ENCODE peak calls at places on chromosomes 16 and 17, in ten cellular contexts. L is H1, K is stomach, R is transverse colon, I is SK-N-SH, Z is HCT116, T is GM12892, O is sigmoid colon, C is GM23338, H is GM12878. G is an unnamed sample.

GRCh38 chr17:33292981-33293867 is at the start of gene ASIC2:
- DNase-seq in L (peak), K (no peak), R (peak), I (peak), Z (no peak), T (no peak), O (no peak), C (peak), H (no peak), G (no peak)

GRCh38 chr16:78729687-78730086 is 630.2 kb downstream of the WWOX start:
- DNase-seq in L (no peak), K (no peak), R (no peak), I (no peak), Z (no peak), T (no peak), O (no peak), C (no peak), H (peak), G (no peak)

GRCh38 chr16:15665107-15665506 is 15.1 kb downstream of the NDE1 start:
- DNase-seq in L (no peak), K (no peak), R (no peak), I (no peak), Z (no peak), T (no peak), O (no peak), C (no peak), H (no peak), G (no peak)

GRCh38 chr16:19991614-19992013 is 82.1 kb downstream of the GPR139 start:
- DNase-seq in L (peak), K (no peak), R (no peak), I (no peak), Z (no peak), T (no peak), O (no peak), C (peak), H (no peak), G (no peak)

GRCh38 chr16:79217375-79218011 is 383.0 kb downstream of the MAF start:
- DNase-seq in L (no peak), K (no peak), R (no peak), I (no peak), Z (no peak), T (no peak), O (no peak), C (no peak), H (no peak), G (no peak)

GRCh38 chr16:89201467-89202377 is 1.4 kb upstream of the SLC22A31 start:
- DNase-seq in L (peak), K (peak), R (peak), I (peak), Z (peak), T (no peak), O (peak), C (peak), H (no peak), G (peak)

GRCh38 chr17:79680381-79680780 is 50.4 kb upstream of the ENPP7 start:
- DNase-seq in L (no peak), K (no peak), R (no peak), I (no peak), Z (no peak), T (no peak), O (no peak), C (no peak), H (no peak), G (no peak)

GRCh38 chr16:11497851-11498289 is 88.8 kb downstream of the LITAF start:
- DNase-seq in L (no peak), K (no peak), R (no peak), I (no peak), Z (peak), T (no peak), O (no peak), C (no peak), H (no peak), G (no peak)

GRCh38 chr16:78931267-78932060 is 669.1 kb downstream of the MAF start:
- DNase-seq in L (no peak), K (no peak), R (no peak), I (no peak), Z (no peak), T (no peak), O (no peak), C (no peak), H (no peak), G (no peak)

GRCh38 chr16:82881517-82881916 is 254.7 kb downstream of the CDH13 start:
- DNase-seq in L (no peak), K (no peak), R (no peak), I (no peak), Z (no peak), T (no peak), O (no peak), C (peak), H (no peak), G (no peak)

GRCh38 chr17:74235040-74235581 is 21.7 kb downstream of the TTYH2 start:
- DNase-seq in L (no peak), K (no peak), R (no peak), I (no peak), Z (no peak), T (no peak), O (no peak), C (no peak), H (peak), G (no peak)

GRCh38 chr17:44970136-44970737 is 2.1 kb upstream of the C1QL1 start:
- DNase-seq in L (peak), K (no peak), R (peak), I (peak), Z (no peak), T (no peak), O (peak), C (peak), H (no peak), G (no peak)

GRCh38 chr16:55453909-55454308 is 25.1 kb upstream of the MMP2 start:
- DNase-seq in L (no peak), K (no peak), R (no peak), I (no peak), Z (no peak), T (no peak), O (no peak), C (no peak), H (no peak), G (no peak)

GRCh38 chr17:81049973-81050551 is 15.1 kb downstream of the BAIAP2 start:
- DNase-seq in L (no peak), K (peak), R (peak), I (peak), Z (peak), T (no peak), O (no peak), C (no peak), H (peak), G (peak)

GRCh38 chr17:77164483-77165030 is 23.8 kb downstream of the SEC14L1 start:
- DNase-seq in L (no peak), K (no peak), R (no peak), I (peak), Z (no peak), T (no peak), O (no peak), C (peak), H (no peak), G (no peak)

GRCh38 chr16:20023190-20023589 is 50.5 kb downstream of the GPR139 start:
- DNase-seq in L (no peak), K (no peak), R (no peak), I (no peak), Z (no peak), T (no peak), O (no peak), C (peak), H (no peak), G (no peak)

GRCh38 chr17:65638221-65638940 is 76.9 kb upstream of the AXIN2 start:
- DNase-seq in L (no peak), K (peak), R (no peak), I (no peak), Z (no peak), T (no peak), O (no peak), C (peak), H (no peak), G (no peak)

GRCh38 chr17:62600805-62601204 is 26.7 kb upstream of the MRC2 start:
- DNase-seq in L (no peak), K (no peak), R (no peak), I (no peak), Z (no peak), T (no peak), O (no peak), C (no peak), H (no peak), G (no peak)

GRCh38 chr16:10868562-10869469 is 8.2 kb upstream of the CIITA start:
- DNase-seq in L (no peak), K (no peak), R (peak), I (no peak), Z (no peak), T (no peak), O (peak), C (no peak), H (no peak), G (no peak)

GRCh38 chr17:13568746-13569739 is 32.7 kb downstream of the HS3ST3A1 start:
- DNase-seq in L (no peak), K (no peak), R (no peak), I (no peak), Z (no peak), T (no peak), O (no peak), C (no peak), H (no peak), G (no peak)

GRCh38 chr16:53156516-53156915 is 101.7 kb downstream of the CHD9 start:
- DNase-seq in L (no peak), K (no peak), R (no peak), I (no peak), Z (no peak), T (no peak), O (no peak), C (no peak), H (no peak), G (no peak)

GRCh38 chr17:8623591-8623990 is 6.9 kb downstream of the MYH10 start:
- DNase-seq in L (no peak), K (no peak), R (no peak), I (no peak), Z (no peak), T (no peak), O (no peak), C (no peak), H (no peak), G (no peak)

GRCh38 chr16:30764086-30764485 is 2.0 kb downstream of the RNF40 start:
- DNase-seq in L (no peak), K (no peak), R (no peak), I (no peak), Z (no peak), T (no peak), O (no peak), C (no peak), H (no peak), G (no peak)

GRCh38 chr17:67477687-67478086 is 100.6 kb downstream of the PITPNC1 start:
- DNase-seq in L (no peak), K (no peak), R (no peak), I (no peak), Z (peak), T (no peak), O (no peak), C (no peak), H (no peak), G (no peak)

GRCh38 chr16:9258423-9259051 is 167.1 kb downstream of the HAPSTR1 start:
- DNase-seq in L (peak), K (no peak), R (peak), I (peak), Z (peak), T (peak), O (no peak), C (peak), H (no peak), G (peak)

GRCh38 chr17:78231991-78232759 is 744 bp downstream of the TMEM235 start:
- DNase-seq in L (peak), K (no peak), R (no peak), I (peak), Z (no peak), T (no peak), O (no peak), C (peak), H (no peak), G (no peak)

GRCh38 chr16:7742626-7743025 is 410.0 kb downstream of the RBFOX1 start:
- DNase-seq in L (no peak), K (no peak), R (no peak), I (no peak), Z (no peak), T (no peak), O (no peak), C (no peak), H (no peak), G (no peak)

GRCh38 chr16:7745321-7745720 is 412.7 kb downstream of the RBFOX1 start:
- DNase-seq in L (no peak), K (no peak), R (no peak), I (no peak), Z (no peak), T (no peak), O (no peak), C (no peak), H (no peak), G (no peak)

GRCh38 chr16:7744546-7745294 is 412.1 kb downstream of the RBFOX1 start:
- DNase-seq in L (no peak), K (no peak), R (no peak), I (no peak), Z (no peak), T (no peak), O (no peak), C (no peak), H (no peak), G (no peak)

GRCh38 chr16:7746971-7747370 is 414.3 kb downstream of the RBFOX1 start:
- DNase-seq in L (no peak), K (no peak), R (no peak), I (no peak), Z (no peak), T (no peak), O (no peak), C (no peak), H (no peak), G (no peak)
- TF ChIP-seq POLR2AphosphoS5 in L (no peak), K (no peak), R (no peak), I (no peak), Z (no peak), T (no peak), O (no peak), C (no peak), H (no peak), G (no peak)

DNA sequence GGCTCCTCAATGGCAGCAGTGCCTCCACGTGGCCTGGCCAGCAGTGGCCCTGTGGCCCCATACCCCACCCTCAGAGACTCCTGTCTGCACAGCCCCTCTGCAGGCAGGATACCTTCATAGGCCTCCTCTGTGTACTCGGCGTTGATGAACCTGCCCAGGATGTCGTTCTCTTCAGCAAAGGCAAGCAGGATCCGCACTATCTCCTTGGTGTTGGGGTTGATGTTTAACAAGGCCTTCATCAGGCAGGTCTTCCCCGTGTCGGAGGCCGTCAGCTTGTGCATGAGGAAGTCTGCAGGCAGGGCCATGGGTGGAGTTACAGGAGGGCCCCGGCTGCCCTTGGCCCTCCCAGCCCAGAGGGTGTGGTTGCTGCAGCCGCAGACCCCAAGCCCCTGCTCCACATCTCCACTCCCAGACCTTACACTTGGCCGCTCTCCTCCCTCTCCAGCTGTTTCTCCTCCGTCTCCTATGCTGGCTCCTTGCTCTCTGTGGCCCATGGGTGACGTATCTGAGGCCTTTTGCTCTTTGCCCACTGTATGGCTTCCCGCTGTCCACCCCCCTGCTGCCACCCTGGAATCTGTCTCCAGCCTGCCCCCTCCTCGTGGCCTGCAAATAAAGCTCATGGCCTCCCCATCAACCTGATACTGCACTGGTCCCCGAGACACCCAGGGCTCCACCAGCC is 15.1 kb downstream of the TRPV3 start:
- DNase-seq in L (no peak), K (no peak), R (no peak), I (no peak), Z (no peak), T (no peak), O (no peak), C (no peak), H (no peak), G (no peak)
- TF ChIP-seq POLR2AphosphoS5 in L (no peak), K (no peak), R (no peak), I (no peak), Z (no peak), T (no peak), O (no peak), C (no peak), H (no peak), G (no peak)

GRCh38 chr17:43540821-43541674 is 5.1 kb downstream of the ETV4 start:
- DNase-seq in L (peak), K (no peak), R (no peak), I (no peak), Z (no peak), T (no peak), O (no peak), C (peak), H (no peak), G (no peak)
- TF ChIP-seq POLR2AphosphoS5 in L (no peak), K (no peak), R (no peak), I (no peak), Z (no peak), T (no peak), O (no peak), C (no peak), H (no peak), G (no peak)

GRCh38 chr17:27631409-27631755 is 394 bp downstream of the LGALS9 start:
- DNase-seq in L (no peak), K (no peak), R (no peak), I (no peak), Z (no peak), T (no peak), O (no peak), C (no peak), H (no peak), G (peak)
- TF ChIP-seq POLR2AphosphoS5 in L (no peak), K (no peak), R (no peak), I (no peak), Z (no peak), T (peak), O (no peak), C (no peak), H (no peak), G (no peak)

GRCh38 chr16:73405851-73406250 is 357.9 kb upstream of the ZFHX3 start:
- DNase-seq in L (no peak), K (no peak), R (no peak), I (no peak), Z (no peak), T (no peak), O (no peak), C (no peak), H (no peak), G (no peak)

GRCh38 chr16:73396556-73396955 is 348.6 kb upstream of the ZFHX3 start:
- DNase-seq in L (no peak), K (no peak), R (no peak), I (no peak), Z (no peak), T (no peak), O (no peak), C (no peak), H (no peak), G (peak)

GRCh38 chr16:73399486-73399885 is 351.6 kb upstream of the ZFHX3 start:
- DNase-seq in L (no peak), K (no peak), R (no peak), I (no peak), Z (no peak), T (no peak), O (no peak), C (no peak), H (no peak), G (no peak)

GRCh38 chr16:73404001-73404400 is 356.1 kb upstream of the ZFHX3 start:
- DNase-seq in L (no peak), K (no peak), R (no peak), I (no peak), Z (no peak), T (no peak), O (no peak), C (no peak), H (no peak), G (no peak)

DNA sequence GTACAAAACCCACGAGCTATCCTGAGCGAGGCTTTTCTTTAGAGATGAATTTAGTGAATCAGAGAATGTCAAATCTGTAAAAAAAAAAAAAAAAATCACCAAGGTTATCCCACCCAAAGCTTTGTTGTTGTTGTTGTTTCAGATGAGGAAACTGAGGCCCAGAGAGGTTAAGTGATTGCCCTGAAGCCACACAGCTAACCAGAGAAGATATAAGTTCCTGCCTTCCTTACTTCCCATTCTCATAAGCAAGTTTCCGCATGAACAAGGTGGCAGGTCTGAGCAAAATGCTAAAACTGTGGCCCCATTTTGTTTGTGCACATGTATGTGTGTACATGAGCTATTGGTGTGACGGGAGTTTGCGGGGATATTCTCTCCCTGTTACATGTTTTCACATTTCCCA is 352.1 kb upstream of the ZFHX3 start:
- DNase-seq in L (no peak), K (no peak), R (no peak), I (no peak), Z (no peak), T (no peak), O (no peak), C (no peak), H (no peak), G (no peak)
- TF ChIP-seq POLR2AphosphoS5 in L (no peak), K (no peak), R (no peak), I (no peak), Z (no peak), T (no peak), O (no peak), C (no peak), H (no peak), G (no peak)

GRCh38 chr17:36931697-36932382 is 5.4 kb upstream of the LHX1 start:
- DNase-seq in L (peak), K (no peak), R (no peak), I (peak), Z (no peak), T (no peak), O (no peak), C (no peak), H (no peak), G (no peak)
- TF ChIP-seq POLR2AphosphoS5 in L (no peak), K (no peak), R (no peak), I (no peak), Z (no peak), T (no peak), O (no peak), C (no peak), H (no peak), G (no peak)

GRCh38 chr17:42313773-42314566 is 25.7 kb downstream of the STAT5A start:
- DNase-seq in L (no peak), K (no peak), R (no peak), I (no peak), Z (no peak), T (no peak), O (no peak), C (no peak), H (no peak), G (no peak)
- TF ChIP-seq POLR2AphosphoS5 in L (no peak), K (no peak), R (no peak), I (no peak), Z (no peak), T (no peak), O (no peak), C (no peak), H (peak), G (no peak)

DNA sequence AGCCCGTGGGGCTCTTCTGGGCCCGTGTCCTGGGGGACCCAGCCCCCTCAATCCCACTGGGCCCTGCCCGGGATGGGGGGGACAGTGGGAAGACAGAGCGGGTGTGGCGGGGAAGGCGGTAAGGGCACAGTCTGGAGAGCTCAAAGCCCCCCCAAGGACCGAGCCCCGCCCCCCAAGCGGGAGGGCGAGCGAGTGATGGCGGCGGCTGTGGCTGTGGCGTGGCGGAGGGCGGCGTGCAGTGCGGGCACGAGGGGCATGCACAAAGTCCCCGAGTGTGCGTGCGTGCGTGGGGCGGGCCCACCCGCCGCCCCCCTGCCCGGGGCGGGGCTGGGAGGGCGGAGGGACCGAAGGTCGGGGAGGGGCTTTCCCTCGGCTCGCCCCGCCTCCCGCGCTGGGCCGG is 3.6 kb upstream of the WDR24 start:
- DNase-seq in L (peak), K (no peak), R (no peak), I (no peak), Z (no peak), T (no peak), O (no peak), C (no peak), H (no peak), G (no peak)
- TF ChIP-seq POLR2AphosphoS5 in L (no peak), K (no peak), R (no peak), I (no peak), Z (no peak), T (no peak), O (no peak), C (no peak), H (no peak), G (no peak)

DNA sequence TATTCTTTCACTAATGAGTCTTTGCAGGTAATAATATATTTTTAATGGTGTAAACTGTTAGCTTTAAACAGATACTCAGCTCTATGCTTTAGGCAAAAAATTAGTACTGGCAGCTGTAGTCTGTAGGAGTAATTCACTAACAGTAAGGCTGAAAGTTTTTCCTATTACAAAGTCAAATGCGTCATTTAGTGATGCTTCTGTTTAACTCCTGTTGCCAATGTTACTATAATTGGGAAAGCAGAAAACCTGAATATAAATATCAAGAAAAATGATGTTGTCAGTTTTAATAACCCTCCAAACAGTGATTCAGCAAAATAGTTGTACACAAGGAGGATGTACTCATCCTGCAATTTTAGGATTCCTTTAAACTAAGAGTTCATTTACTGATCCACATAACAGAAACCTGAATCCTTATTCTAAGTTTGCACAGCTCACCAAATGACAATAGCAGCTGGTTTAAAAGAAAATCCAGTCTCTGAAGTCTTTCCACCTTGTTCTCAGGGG is 4.3 kb downstream of the CDR2 start:
- DNase-seq in L (no peak), K (no peak), R (no peak), I (no peak), Z (no peak), T (no peak), O (no peak), C (no peak), H (no peak), G (no peak)
- TF ChIP-seq POLR2AphosphoS5 in L (no peak), K (no peak), R (peak), I (peak), Z (no peak), T (no peak), O (peak), C (no peak), H (no peak), G (no peak)